ENCODE peak calls at places on chromosomes 11 and 22, in eight cellular contexts. A is K562; Q is choroid plexus epithelial cell; S is WTC11; B is epithelial cell of esophagus; N is fibroblast of the aortic adventitia; U is CD8-positive, alpha-beta T cell; X is nephron progenitor cell. H is an unnamed sample.

GRCh38 chr11:110362916-110363574 is 66.6 kb upstream of the RDX start:
- DNase-seq in B (peak; percentile 27), Q (no peak), S (peak; percentile 25), X (peak; percentile 28), N (no peak), U (no peak), A (no peak), H (no peak)

GRCh38 chr11:57778318-57779037 is 16.9 kb downstream of the CTNND1 start:
- DNase-seq in X (peak; percentile 64), U (no peak), Q (peak; percentile 99), S (peak; percentile 80), N (peak; percentile 97), B (peak; percentile 89), A (peak; percentile 67), H (peak; percentile 95)

GRCh38 chr22:30277547-30278344 is 11.1 kb upstream of the OSM start:
- DNase-seq in N (peak; percentile 94), U (no peak), A (no peak), B (peak; percentile 81), X (no peak), Q (peak; percentile 84), S (no peak), H (no peak)

GRCh38 chr11:119369035-119369925 is 12.2 kb downstream of the USP2 start:
- DNase-seq in N (no peak), S (no peak), B (no peak), X (no peak), U (no peak), A (no peak), Q (no peak), H (no peak)

GRCh38 chr11:64121637-64122410 is 44.1 kb downstream of the MACROD1 start:
- DNase-seq in A (no peak), Q (peak; percentile 74), S (no peak), X (no peak), U (no peak), N (peak; percentile 64), B (peak; percentile 58), H (peak; percentile 11)

GRCh38 chr22:17087176-17088131 is 2.7 kb downstream of the IL17RA start:
- DNase-seq in B (no peak), U (no peak), S (no peak), X (no peak), N (no peak), Q (peak; percentile 84), A (no peak), H (peak; percentile 34)

GRCh38 chr22:50206599-50206998 is 5.8 kb downstream of the SELENOO start:
- DNase-seq in A (peak; percentile 44), B (peak; percentile 35), N (peak; percentile 55), Q (peak; percentile 31), X (peak; percentile 67), S (peak; percentile 78), U (no peak), H (no peak)

GRCh38 chr11:12599408-12600143 is 74.6 kb upstream of the TEAD1 start:
- DNase-seq in S (peak; percentile 81), B (peak; percentile 35), X (peak; percentile 67), Q (no peak), U (peak; percentile 19), A (peak; percentile 68), N (no peak), H (no peak)

GRCh38 chr11:10327254-10327653 is 22.4 kb downstream of the ADM start:
- DNase-seq in U (no peak), A (peak; percentile 29), Q (peak; percentile 90), N (peak; percentile 95), B (no peak), X (no peak), S (no peak), H (no peak)

GRCh38 chr11:13046626-13047570 is 37.8 kb downstream of the RASSF10 start:
- DNase-seq in A (no peak), N (no peak), S (no peak), B (no peak), U (no peak), Q (no peak), X (no peak), H (no peak)

GRCh38 chr11:27698872-27699241 is 1.4 kb downstream of the BDNF start:
- DNase-seq in S (peak; percentile 96), X (peak; percentile 95), B (peak; percentile 78), A (peak; percentile 83), Q (peak; percentile 96), U (no peak), N (peak; percentile 93), H (peak; percentile 80)

GRCh38 chr22:42340695-42341383 is 70.4 kb upstream of the TCF20 start:
- DNase-seq in Q (no peak), U (no peak), A (no peak), X (peak; percentile 70), S (peak; percentile 48), B (no peak), N (no peak), H (no peak)

GRCh38 chr11:86818466-86819282 is 18.3 kb downstream of the PRSS23 start:
- DNase-seq in S (no peak), U (no peak), X (no peak), A (peak; percentile 60), Q (peak; percentile 89), B (peak; percentile 78), N (peak; percentile 91), H (peak; percentile 56)

DNA sequence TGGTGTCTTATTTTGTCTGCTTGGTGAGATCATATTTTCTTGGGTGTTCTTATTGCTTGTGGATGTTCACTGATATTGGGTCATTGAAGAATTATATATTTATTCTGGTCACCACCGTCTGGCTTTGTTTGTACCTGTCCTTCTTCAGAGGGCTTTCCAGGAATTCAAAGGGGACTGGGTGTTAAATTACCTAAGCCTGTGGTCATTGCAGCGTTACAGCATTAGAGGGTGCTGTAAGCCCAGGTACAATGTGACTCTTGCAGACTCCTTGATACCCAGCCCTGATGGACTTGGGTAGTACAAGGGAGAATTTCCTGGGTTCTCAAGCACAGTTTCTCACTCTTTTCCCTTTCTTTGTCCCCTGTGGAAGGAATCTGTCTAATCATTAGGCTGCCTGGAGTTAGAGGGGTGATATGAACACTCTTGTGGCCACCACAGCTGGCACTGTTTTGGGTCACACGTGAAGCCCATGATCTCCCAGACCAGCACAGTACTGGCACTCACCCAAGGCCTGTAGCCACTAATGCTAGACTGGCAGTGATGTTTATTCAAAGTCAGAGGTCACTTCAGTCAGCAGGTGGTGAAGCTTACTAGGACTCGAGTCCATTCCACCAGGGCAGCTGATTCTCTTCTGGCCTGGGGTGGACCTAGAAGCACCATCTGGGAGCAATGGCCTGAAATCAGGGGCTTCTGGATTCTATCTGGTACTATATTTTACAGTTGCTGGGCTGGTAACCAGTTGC is 56.1 kb upstream of the NARS2 start:
- DNase-seq in B (no peak), A (no peak), N (no peak), Q (no peak), U (no peak), X (no peak), S (no peak), H (no peak)
- TF ChIP-seq CTCF in B (no peak), A (peak; percentile 4), N (peak; percentile 3), Q (no peak), U (no peak), X (no peak), S (no peak), H (no peak)

GRCh38 chr11:22426915-22427314 is 88.7 kb downstream of the SLC17A6 start:
- DNase-seq in N (no peak), B (no peak), U (no peak), A (no peak), S (no peak), Q (peak; percentile 10), X (no peak), H (no peak)
- TF ChIP-seq CTCF in N (no peak), B (peak; percentile 37), U (no peak), A (no peak), S (no peak), Q (peak; percentile 29), X (no peak), H (peak; percentile 54)

GRCh38 chr22:45502215-45503070 is at the start of gene FBLN1:
- DNase-seq in N (no peak), Q (no peak), B (no peak), A (peak; percentile 43), X (peak; percentile 87), S (peak; percentile 74), U (no peak), H (no peak)
- TF ChIP-seq CTCF in N (peak; percentile 13), Q (no peak), B (no peak), A (no peak), X (peak; percentile 9), S (no peak), U (no peak), H (peak; percentile 7)

DNA sequence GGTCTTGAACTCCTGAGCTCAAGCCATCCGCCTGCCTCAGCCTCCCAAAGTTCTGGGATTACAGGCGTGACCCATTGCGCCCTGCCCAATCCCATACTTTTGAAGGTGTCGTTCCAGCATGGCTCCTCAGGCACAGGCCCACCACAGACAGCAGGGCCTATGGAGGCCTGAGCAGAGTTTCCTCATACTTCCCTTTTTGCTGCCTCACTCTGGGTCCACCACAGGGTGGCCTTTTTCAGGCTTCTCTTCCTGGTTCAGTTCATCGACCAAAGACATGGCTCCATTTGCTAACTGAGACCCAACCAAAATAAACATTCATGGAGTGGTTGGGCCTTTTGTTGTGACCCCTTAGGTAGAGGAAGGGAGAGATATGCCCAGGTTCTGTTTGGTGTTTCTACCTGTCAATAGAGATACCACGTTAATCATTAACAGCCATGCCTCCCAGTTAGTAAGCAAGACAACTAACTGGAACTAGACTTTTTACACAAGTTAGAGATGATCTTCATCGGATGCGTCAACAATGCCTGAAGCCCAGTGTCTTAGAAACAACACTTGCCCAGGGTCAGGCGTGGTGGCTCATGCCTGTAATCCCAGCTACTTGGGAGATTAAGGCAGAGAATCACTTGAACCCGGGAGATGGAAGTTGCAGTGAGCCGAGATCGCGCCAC is 35.1 kb downstream of the TRIOBP start:
- DNase-seq in X (no peak), A (peak; percentile 27), Q (no peak), S (no peak), B (no peak), U (no peak), N (no peak), H (no peak)
- TF ChIP-seq CTCF in X (no peak), A (peak; percentile 25), Q (peak; percentile 34), S (no peak), B (peak; percentile 20), U (no peak), N (peak; percentile 18), H (no peak)

GRCh38 chr11:396511-396947 is 2.5 kb downstream of the PKP3 start:
- DNase-seq in S (peak; percentile 46), B (peak; percentile 38), A (no peak), X (no peak), N (peak; percentile 20), Q (peak; percentile 36), U (no peak), H (no peak)

GRCh38 chr11:394858-395655 is 1.0 kb downstream of the PKP3 start:
- DNase-seq in B (peak; percentile 32), A (peak; percentile 22), Q (no peak), X (no peak), S (no peak), N (no peak), U (no peak), H (no peak)

GRCh38 chr11:395866-396265 is 1.9 kb downstream of the PKP3 start:
- DNase-seq in B (peak; percentile 45), Q (no peak), U (no peak), X (no peak), A (no peak), N (no peak), S (no peak), H (no peak)

GRCh38 chr11:398826-399225 is 4.8 kb downstream of the PKP3 start:
- DNase-seq in Q (no peak), S (no peak), N (peak; percentile 17), A (no peak), B (peak; percentile 47), X (no peak), U (no peak), H (no peak)

GRCh38 chr11:396948-397548 is 3.0 kb downstream of the PKP3 start:
- DNase-seq in S (no peak), B (no peak), N (peak; percentile 60), Q (peak; percentile 70), X (no peak), U (no peak), A (no peak), H (peak; percentile 16)
- TF ChIP-seq CTCF in S (no peak), B (no peak), N (peak; percentile 60), Q (peak; percentile 68), X (no peak), U (no peak), A (no peak), H (peak; percentile 62)